ENCODE peak calls at places on chromosome 10, in eight cellular contexts. O is foreskin fibroblast; E is nephron progenitor cell; Q is RPMI7951; Z is ACHN; L is heart right ventricle; P is naive thymus-derived CD8-positive, alpha-beta T cell; A is stimulated activated CD4-positive, alpha-beta T cell treated with anti-CD3 and anti-CD28 coated beads, Interleukin-4, amount 100 ng/mL, for 1 hour. R is an unnamed sample.

GRCh38 chr10:75776738-75777504 is 345.5 kb downstream of the LRMDA start:
- DNase-seq in Q (no peak), E (no peak), O (no peak), L (no peak), Z (no peak), P (no peak), A (no peak), R (no peak)

GRCh38 chr10:114308470-114309110 is 69.5 kb downstream of the VWA2 start:
- DNase-seq in E (no peak), O (no peak), A (no peak), Z (no peak), P (no peak), Q (no peak), L (no peak), R (no peak)

GRCh38 chr10:11587860-11588259 is 23.6 kb downstream of the USP6NL start:
- DNase-seq in A (no peak), P (no peak), E (no peak), Z (no peak), Q (no peak), L (no peak), O (no peak), R (no peak)

GRCh38 chr10:89171996-89172395 is 35.1 kb downstream of the CH25H start:
- DNase-seq in L (no peak), O (peak; percentile 86), P (no peak), A (no peak), Z (no peak), E (no peak), Q (peak; percentile 62), R (no peak)

GRCh38 chr10:53664620-53665019 is 892.0 kb upstream of the MBL2 start:
- DNase-seq in Q (no peak), A (no peak), E (peak; percentile 9), Z (no peak), O (no peak), L (no peak), P (no peak), R (no peak)

GRCh38 chr10:101851411-101852116 is 8.0 kb upstream of the KCNIP2 start:
- DNase-seq in A (no peak), E (no peak), L (no peak), Z (no peak), O (no peak), Q (no peak), P (no peak), R (no peak)

GRCh38 chr10:57494481-57494880 is 773.2 kb downstream of the IPMK start:
- DNase-seq in L (no peak), Q (no peak), O (no peak), E (no peak), Z (no peak), P (no peak), A (no peak), R (no peak)

GRCh38 chr10:73439055-73439454 is 5.7 kb upstream of the MSS51 start:
- DNase-seq in O (peak; percentile 65), L (no peak), Z (no peak), E (no peak), Q (no peak), P (no peak), A (no peak), R (no peak)

GRCh38 chr10:69202332-69202731 is 17.8 kb upstream of the HKDC1 start:
- DNase-seq in L (no peak), A (no peak), E (no peak), P (no peak), Q (no peak), O (peak; percentile 34), Z (no peak), R (no peak)

R was measured in GM04504.